ENCODE peak calls at places on chromosomes 13 and 19, in four cellular contexts. T is breast epithelium, X is K562, D is HL-60. P is an unnamed sample.

GRCh38 chr13:110070511-110071120 is 236.3 kb downstream of the COL4A1 start:
- DNase-seq in T (no peak), X (no peak), D (no peak), P (no peak)

GRCh38 chr13:36712785-36713184 is 39.0 kb downstream of the SERTM1 start:
- DNase-seq in T (no peak), X (peak), D (no peak), P (no peak)

GRCh38 chr19:35090160-35090794 is 25.3 kb upstream of the FXYD3 start:
- DNase-seq in T (peak), X (peak), D (no peak), P (peak)

GRCh38 chr13:112182831-112183543 is 116.0 kb downstream of the SOX1 start:
- DNase-seq in T (no peak), X (no peak), D (peak), P (no peak)

GRCh38 chr13:37700887-37701286 is 102.3 kb upstream of the POSTN start:
- DNase-seq in T (no peak), X (no peak), D (no peak), P (no peak)

GRCh38 chr13:108214511-108215383 is 589 bp downstream of the LIG4 start:
- DNase-seq in T (no peak), X (no peak), D (no peak), P (no peak)

GRCh38 chr13:47168086-47168485 is 271.2 kb upstream of the HTR2A start:
- DNase-seq in T (no peak), X (no peak), D (no peak), P (no peak)

GRCh38 chr13:39484506-39485313 is 118.3 kb downstream of the LHFPL6 start:
- DNase-seq in T (no peak), X (no peak), D (no peak), P (no peak)

GRCh38 chr19:48386981-48387380 is 4.4 kb downstream of the KDELR1 start:
- DNase-seq in T (no peak), X (no peak), D (no peak), P (no peak)

GRCh38 chr19:6744381-6745288 is 5.2 kb downstream of the TRIP10 start:
- DNase-seq in T (peak), X (no peak), D (no peak), P (peak)

GRCh38 chr13:106098778-106099177 is 436.7 kb downstream of the EFNB2 start:
- DNase-seq in T (no peak), X (no peak), D (no peak), P (no peak)

GRCh38 chr13:111217661-111218060 is 102.6 kb downstream of the ARHGEF7 start:
- DNase-seq in T (no peak), X (no peak), D (no peak), P (no peak)

GRCh38 chr13:27168086-27168485 is 3.5 kb downstream of the USP12 start:
- DNase-seq in T (no peak), X (no peak), D (no peak), P (no peak)

DNA sequence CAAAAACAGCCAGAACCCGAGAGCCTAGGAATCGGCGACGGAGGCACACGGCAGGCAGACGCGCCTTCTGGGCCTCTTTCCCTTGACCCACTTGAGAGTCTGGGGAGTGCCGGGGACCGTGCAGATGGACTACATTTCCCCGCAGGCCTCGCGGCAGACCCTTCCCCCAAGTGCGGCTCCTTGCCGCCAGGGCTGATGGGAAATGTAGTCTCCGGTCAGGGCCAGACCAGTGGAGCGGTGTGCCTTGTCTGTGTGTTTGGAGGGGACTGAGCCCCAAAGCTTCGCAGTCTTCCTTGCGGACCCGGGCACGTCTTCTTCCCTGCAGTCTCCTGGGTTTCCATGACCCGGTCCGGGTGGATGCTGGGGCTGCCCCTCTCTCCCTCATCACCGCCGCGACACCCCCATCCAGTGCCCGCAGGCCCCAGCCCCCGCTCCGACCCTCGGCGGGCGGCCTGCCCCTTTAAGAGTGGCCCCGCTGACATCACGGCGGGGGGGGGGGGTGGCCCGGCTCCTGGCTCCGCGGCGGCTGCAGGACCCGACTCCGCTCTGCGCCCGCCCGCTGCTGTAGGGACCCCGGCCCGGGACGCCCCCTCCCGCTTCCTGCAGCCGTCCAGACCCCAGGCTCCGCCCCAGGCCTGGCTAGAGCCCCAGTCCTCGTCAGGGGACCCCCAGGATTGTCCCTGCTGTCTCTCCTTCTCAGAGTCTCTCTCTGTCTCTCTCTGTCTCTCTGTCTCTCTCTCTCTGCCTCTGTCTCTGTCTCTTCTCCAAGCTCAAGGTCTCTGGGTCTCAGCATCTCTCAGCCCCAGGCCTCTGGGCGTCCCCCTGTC is 759 bp upstream of the CACNG7 start:
- DNase-seq in T (no peak), X (peak), D (no peak), P (no peak)
- TF ChIP-seq POLR2AphosphoS5 in T (no peak), X (no peak), D (no peak), P (no peak)

GRCh38 chr19:40601061-40601973 is at the start of gene LTBP4:
- DNase-seq in T (no peak), X (peak), D (no peak), P (peak)
- TF ChIP-seq CTCF in T (no peak), X (peak), D (no peak), P (no peak)

DNA sequence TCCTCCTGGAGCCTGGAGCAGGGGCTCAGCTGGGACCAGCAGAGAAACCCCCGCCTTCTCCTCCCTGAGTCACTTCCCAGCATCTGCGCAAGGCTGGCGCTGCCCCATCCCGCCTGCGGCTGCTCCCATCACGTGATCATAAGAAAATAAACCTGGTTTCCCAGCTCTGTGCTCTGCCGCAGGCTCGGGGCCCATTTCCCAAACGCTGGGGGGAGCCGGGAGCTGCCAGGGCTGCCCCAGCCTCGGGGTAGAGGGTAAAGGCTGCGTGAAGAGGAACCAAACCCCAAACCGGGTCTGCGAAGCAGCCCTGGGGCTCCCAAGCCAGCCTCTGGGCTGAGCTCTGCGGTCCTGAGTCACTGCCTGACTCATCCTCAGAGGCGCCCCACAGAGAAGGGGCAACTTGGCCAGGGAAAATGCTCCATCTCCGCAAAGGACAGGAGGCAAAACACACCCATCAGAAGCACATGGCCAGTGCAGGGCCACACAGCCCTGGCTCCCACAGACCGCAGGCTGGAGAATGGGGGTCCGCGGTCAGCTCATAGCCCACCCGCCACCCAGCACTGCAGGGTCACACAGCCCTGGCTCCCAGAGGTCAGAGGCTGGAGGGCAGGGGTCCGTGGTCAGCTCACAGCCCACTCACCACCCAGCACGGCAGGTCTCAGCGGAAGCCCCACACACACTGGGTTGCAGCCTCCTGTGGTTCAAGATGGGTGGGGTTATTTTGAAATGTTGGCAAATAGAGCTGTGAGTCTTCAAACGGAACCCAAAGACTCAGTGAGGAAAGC is 67.1 kb downstream of the RASA3 start:
- DNase-seq in T (peak), X (peak), D (peak), P (peak)
- TF ChIP-seq POLR2AphosphoS5 in T (peak), X (no peak), D (peak), P (peak)

GRCh38 chr19:18397242-18398202 is at the start of gene LRRC25:
- DNase-seq in T (no peak), X (peak), D (peak), P (no peak)

GRCh38 chr19:18406749-18407148 is 9.3 kb upstream of the LRRC25 start:
- DNase-seq in T (no peak), X (no peak), D (no peak), P (no peak)

GRCh38 chr19:18396471-18397241 is 766 bp downstream of the LRRC25 start:
- DNase-seq in T (no peak), X (no peak), D (no peak), P (no peak)

GRCh38 chr19:18399008-18399407 is 1.6 kb upstream of the LRRC25 start:
- DNase-seq in T (no peak), X (no peak), D (no peak), P (peak)

GRCh38 chr19:18401580-18402112 is 4.2 kb upstream of the LRRC25 start:
- DNase-seq in T (no peak), X (peak), D (peak), P (peak)
- TF ChIP-seq CTCF in T (no peak), X (peak), D (peak), P (peak)

GRCh38 chr19:37719111-37719926 is at the start of gene ZNF607:
- DNase-seq in T (peak), X (peak), D (peak), P (peak)
- TF ChIP-seq POLR2AphosphoS5 in T (peak), X (peak), D (peak), P (peak)

GRCh38 chr19:16472992-16473391 is 1.2 kb upstream of the EPS15L1 start:
- DNase-seq in T (no peak), X (no peak), D (no peak), P (no peak)
- TF ChIP-seq CTCF in T (no peak), X (no peak), D (no peak), P (no peak)

DNA sequence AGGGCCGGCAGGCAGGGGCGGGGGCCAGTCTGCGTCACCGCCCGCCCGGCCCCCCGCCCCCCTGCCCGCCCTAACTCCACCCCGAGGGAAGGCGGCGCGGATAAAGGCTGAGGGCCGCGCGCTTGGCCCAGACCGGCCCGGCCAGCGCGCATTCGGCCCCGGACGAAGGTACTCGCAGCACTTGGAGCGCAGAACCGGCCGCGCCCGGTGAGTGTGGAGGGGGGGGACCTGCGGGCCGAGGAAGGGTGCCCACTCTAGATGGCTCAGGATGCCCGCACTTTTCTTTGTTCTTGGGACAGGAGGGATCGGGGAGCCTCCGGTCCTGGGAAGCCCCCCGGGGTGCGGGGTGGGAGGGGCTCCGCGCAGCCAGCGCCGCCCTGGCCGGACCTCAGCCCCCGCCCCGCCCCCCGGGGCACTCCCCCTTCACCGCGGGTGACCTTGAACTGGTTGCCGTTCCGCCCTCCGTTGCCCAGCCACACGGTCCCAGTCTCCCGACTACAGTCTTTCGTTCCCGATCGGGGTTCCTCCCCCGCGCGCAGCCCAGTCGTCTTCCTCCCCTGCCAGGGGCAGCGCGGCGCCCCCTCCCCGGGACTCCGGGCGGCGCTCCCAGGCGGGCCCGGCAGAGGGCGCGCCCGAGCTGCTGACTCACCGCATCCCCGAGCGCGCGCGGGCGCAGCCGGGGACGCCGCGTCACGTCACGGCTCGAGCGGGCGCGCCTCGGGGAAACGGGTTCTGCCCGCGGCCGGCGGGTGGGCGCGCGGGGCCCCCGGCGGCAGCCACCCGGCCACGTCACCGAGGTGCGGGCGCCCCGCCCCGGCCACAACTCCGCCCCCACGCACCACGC is at the start of gene MIDN:
- DNase-seq in T (peak), X (peak), D (peak), P (peak)
- TF ChIP-seq POLR2AphosphoS5 in T (peak), X (peak), D (peak), P (peak)

DNA sequence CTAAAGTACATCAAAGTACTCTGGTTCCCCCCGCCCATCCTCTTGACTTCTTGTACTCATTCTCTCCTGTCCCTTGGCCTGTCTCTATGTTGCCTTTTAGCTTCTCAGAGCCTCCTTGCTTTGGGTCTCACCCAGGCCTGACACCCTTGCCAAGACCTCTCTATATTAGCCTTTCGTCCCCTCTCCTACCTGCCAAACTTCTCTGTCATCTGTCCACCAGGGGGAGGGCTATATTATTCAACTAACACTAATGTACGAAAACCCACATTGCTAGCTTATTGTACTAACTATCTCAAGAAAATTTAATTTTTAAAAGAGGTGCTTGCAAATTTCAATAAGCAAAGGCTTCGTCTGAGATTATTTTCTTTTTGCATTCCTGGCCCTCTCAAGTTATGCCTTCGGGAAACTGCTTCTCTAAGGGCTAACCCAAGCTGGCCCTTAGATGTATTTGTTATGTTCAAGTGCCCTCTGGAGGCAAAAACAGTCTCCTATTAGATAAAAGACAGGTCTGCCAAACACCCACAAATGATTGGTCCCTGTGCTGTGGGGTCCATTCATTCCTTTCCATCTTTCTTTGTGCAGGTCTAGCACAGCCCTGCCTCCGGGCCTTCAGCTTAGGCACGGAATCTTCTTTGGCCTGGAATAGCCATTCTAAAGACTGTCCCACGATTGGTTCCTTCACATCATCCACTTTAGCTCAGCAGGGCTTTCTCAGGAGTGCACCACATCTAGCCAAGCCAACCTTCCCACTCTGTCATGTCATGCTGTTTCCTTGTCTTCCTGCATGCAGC is 6.4 kb upstream of the MRPS31 start:
- DNase-seq in T (no peak), X (peak), D (no peak), P (peak)
- TF ChIP-seq CTCF in T (peak), X (peak), D (peak), P (peak)

GRCh38 chr19:30024091-30024490 is 82.1 kb downstream of the URI1 start:
- DNase-seq in T (no peak), X (no peak), D (no peak), P (no peak)

GRCh38 chr19:30029721-30030510 is 87.9 kb downstream of the URI1 start:
- DNase-seq in T (no peak), X (no peak), D (no peak), P (no peak)

GRCh38 chr19:30028118-30028991 is 86.3 kb downstream of the URI1 start:
- DNase-seq in T (no peak), X (no peak), D (no peak), P (no peak)

GRCh38 chr19:30028992-30029343 is 86.9 kb downstream of the URI1 start:
- DNase-seq in T (no peak), X (no peak), D (no peak), P (no peak)

GRCh38 chr19:30026933-30027332 is 84.9 kb downstream of the URI1 start:
- DNase-seq in T (no peak), X (no peak), D (no peak), P (no peak)
- TF ChIP-seq POLR2AphosphoS5 in T (no peak), X (no peak), D (no peak), P (no peak)

GRCh38 chr19:33459691-33460090 is 61.9 kb downstream of the PEPD start:
- DNase-seq in T (no peak), X (no peak), D (no peak), P (no peak)

GRCh38 chr19:33459220-33459619 is 62.4 kb downstream of the PEPD start:
- DNase-seq in T (no peak), X (no peak), D (no peak), P (no peak)

GRCh38 chr19:33458171-33458633 is 63.4 kb downstream of the PEPD start:
- DNase-seq in T (no peak), X (no peak), D (no peak), P (no peak)

GRCh38 chr19:33460221-33460908 is 61.2 kb downstream of the PEPD start:
- DNase-seq in T (no peak), X (no peak), D (no peak), P (no peak)

DNA sequence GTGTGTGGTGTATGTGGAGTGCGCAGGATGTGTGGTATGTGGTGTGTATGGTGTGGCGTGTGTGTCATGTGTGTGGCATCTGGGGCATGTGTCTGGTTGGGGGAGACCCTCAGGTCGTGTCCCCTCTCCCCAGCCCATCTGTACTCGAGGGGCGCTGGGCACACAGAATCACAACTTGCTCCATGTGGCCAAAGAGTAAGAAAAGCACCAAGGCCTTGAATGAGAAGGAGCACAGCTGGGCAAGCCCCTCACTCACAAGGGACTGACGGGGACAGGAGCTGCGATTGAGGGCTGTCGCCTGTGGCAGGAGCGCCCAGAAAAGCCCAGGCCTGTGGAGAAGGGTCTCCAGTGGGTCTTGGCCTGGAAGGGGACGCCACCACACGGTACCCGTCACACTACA is 62.8 kb downstream of the PEPD start:
- DNase-seq in T (no peak), X (no peak), D (no peak), P (no peak)
- TF ChIP-seq CTCF in T (no peak), X (no peak), D (no peak), P (no peak)

P was measured in transverse colon.